ENCODE peak calls at places on chromosomes 12 and 14, in eight cellular contexts. C, J, D, S, F, M, H and A are unnamed samples.

GRCh38 chr12:92558806-92559205 is 144.0 kb upstream of the PLEKHG7 start:
- DNase-seq in C (no peak), J (no peak), D (no peak), S (no peak), F (no peak), M (no peak), H (no peak), A (no peak)

GRCh38 chr14:104805326-104805678 is 4.4 kb downstream of the ZBTB42 start:
- DNase-seq in C (no peak), J (no peak), D (no peak), S (no peak), F (no peak), M (peak), H (no peak), A (no peak)

GRCh38 chr14:68894123-68894522 is 85.0 kb downstream of the ACTN1 start:
- DNase-seq in C (no peak), J (no peak), D (no peak), S (no peak), F (no peak), M (peak), H (no peak), A (no peak)

GRCh38 chr12:101616027-101616494 is 21.3 kb downstream of the MYBPC1 start:
- DNase-seq in C (no peak), J (no peak), D (no peak), S (peak), F (no peak), M (peak), H (no peak), A (peak)

GRCh38 chr12:8077207-8077606 is 4.9 kb upstream of the NECAP1 start:
- DNase-seq in C (no peak), J (no peak), D (no peak), S (no peak), F (no peak), M (no peak), H (no peak), A (no peak)

GRCh38 chr14:103155013-103155412 is 31.8 kb downstream of the TNFAIP2 start:
- DNase-seq in C (no peak), J (no peak), D (peak), S (no peak), F (peak), M (peak), H (no peak), A (no peak)

GRCh38 chr12:81502912-81503695 is 256.0 kb downstream of the PPFIA2 start:
- DNase-seq in C (no peak), J (no peak), D (no peak), S (no peak), F (no peak), M (peak), H (no peak), A (no peak)

GRCh38 chr12:10082057-10082874 is 16.5 kb downstream of the CLEC1A start:
- DNase-seq in C (no peak), J (no peak), D (no peak), S (no peak), F (no peak), M (no peak), H (no peak), A (no peak)

GRCh38 chr14:95222870-95223398 is 65.6 kb upstream of the DICER1 start:
- DNase-seq in C (no peak), J (no peak), D (no peak), S (no peak), F (peak), M (peak), H (no peak), A (no peak)

GRCh38 chr12:21483531-21483930 is 17.9 kb downstream of the RECQL start:
- DNase-seq in C (no peak), J (no peak), D (no peak), S (no peak), F (no peak), M (no peak), H (no peak), A (no peak)

GRCh38 chr14:96634481-96634880 is 132.3 kb downstream of the PAPOLA start:
- DNase-seq in C (no peak), J (no peak), D (no peak), S (no peak), F (peak), M (no peak), H (no peak), A (no peak)

GRCh38 chr14:103910262-103910935 is 17.9 kb upstream of the TDRD9 start:
- DNase-seq in C (peak), J (peak), D (peak), S (peak), F (peak), M (peak), H (peak), A (peak)

GRCh38 chr12:43038991-43039390 is 449.4 kb upstream of the PRICKLE1 start:
- DNase-seq in C (no peak), J (no peak), D (no peak), S (no peak), F (no peak), M (no peak), H (no peak), A (no peak)

GRCh38 chr14:95514131-95515079 is 2.0 kb downstream of the SYNE3 start:
- DNase-seq in C (no peak), J (no peak), D (peak), S (no peak), F (peak), M (no peak), H (no peak), A (no peak)

GRCh38 chr12:131831021-131831571 is 2.9 kb downstream of the MMP17 start:
- DNase-seq in C (no peak), J (no peak), D (peak), S (no peak), F (peak), M (peak), H (no peak), A (no peak)

GRCh38 chr12:3833670-3834310 is 39.4 kb downstream of the PARP11 start:
- DNase-seq in C (no peak), J (no peak), D (peak), S (no peak), F (no peak), M (no peak), H (no peak), A (no peak)

GRCh38 chr12:53985900-53986685 is 1.1 kb downstream of the HOXC10 start:
- DNase-seq in C (no peak), J (no peak), D (peak), S (no peak), F (no peak), M (no peak), H (no peak), A (peak)

GRCh38 chr14:55077691-55078151 is 26.3 kb downstream of the MAPK1IP1L start:
- DNase-seq in C (no peak), J (no peak), D (no peak), S (no peak), F (no peak), M (peak), H (no peak), A (no peak)
- H3K27ac ChIP-seq in C (no peak), J (no peak), D (no peak), S (no peak), F (no peak), M (no peak), H (no peak), A (no peak)

GRCh38 chr14:97703006-97703760 is 906.0 kb downstream of the VRK1 start:
- DNase-seq in C (peak), J (no peak), D (peak), S (peak), F (no peak), M (no peak), H (no peak), A (no peak)

GRCh38 chr14:97705976-97706375 is 908.8 kb downstream of the VRK1 start:
- DNase-seq in C (no peak), J (no peak), D (no peak), S (no peak), F (no peak), M (no peak), H (peak), A (no peak)

GRCh38 chr14:97705107-97705506 is 907.9 kb downstream of the VRK1 start:
- DNase-seq in C (no peak), J (no peak), D (no peak), S (no peak), F (no peak), M (no peak), H (no peak), A (no peak)

GRCh38 chr14:97706814-97707213 is 909.6 kb downstream of the VRK1 start:
- DNase-seq in C (no peak), J (no peak), D (no peak), S (no peak), F (no peak), M (no peak), H (no peak), A (no peak)

GRCh38 chr14:97704316-97704715 is 907.1 kb downstream of the VRK1 start:
- DNase-seq in C (no peak), J (no peak), D (no peak), S (no peak), F (no peak), M (no peak), H (no peak), A (no peak)
- H3K27ac ChIP-seq in C (no peak), J (no peak), D (no peak), S (no peak), F (no peak), M (no peak), H (peak), A (no peak)

GRCh38 chr14:99234366-99234765 is 37.6 kb downstream of the BCL11B start:
- DNase-seq in C (no peak), J (no peak), D (peak), S (no peak), F (no peak), M (no peak), H (no peak), A (no peak)
- H3K27ac ChIP-seq in C (peak), J (peak), D (no peak), S (peak), F (no peak), M (no peak), H (peak), A (no peak)

DNA sequence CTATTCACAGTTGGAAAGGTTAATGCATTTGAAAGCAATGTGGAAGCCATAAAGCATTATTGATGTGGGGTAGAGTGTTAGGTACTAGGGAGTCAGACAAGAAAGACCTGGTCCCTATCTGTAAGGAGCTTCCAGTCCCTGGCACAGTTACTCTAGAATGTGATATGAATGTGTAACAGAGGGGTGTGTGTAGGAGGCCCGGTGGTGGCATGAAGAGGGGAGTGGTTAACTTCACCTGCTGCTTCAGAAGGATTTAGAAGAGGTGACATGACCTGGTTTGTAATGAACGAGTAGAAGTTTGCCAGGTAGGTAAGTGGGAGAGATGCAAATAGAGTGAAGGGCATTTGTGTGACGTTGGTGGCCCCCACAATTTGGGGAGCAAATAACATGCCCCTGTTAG is 15.1 kb upstream of the GALNT6 start:
- DNase-seq in C (no peak), J (no peak), D (peak), S (no peak), F (no peak), M (no peak), H (no peak), A (no peak)
- H3K27ac ChIP-seq in C (no peak), J (no peak), D (no peak), S (no peak), F (no peak), M (no peak), H (no peak), A (no peak)

GRCh38 chr12:52441320-52441911 is 7.2 kb upstream of the KRT75 start:
- DNase-seq in C (no peak), J (no peak), D (peak), S (no peak), F (no peak), M (peak), H (no peak), A (no peak)
- H3K27ac ChIP-seq in C (no peak), J (no peak), D (peak), S (no peak), F (no peak), M (no peak), H (no peak), A (no peak)

DNA sequence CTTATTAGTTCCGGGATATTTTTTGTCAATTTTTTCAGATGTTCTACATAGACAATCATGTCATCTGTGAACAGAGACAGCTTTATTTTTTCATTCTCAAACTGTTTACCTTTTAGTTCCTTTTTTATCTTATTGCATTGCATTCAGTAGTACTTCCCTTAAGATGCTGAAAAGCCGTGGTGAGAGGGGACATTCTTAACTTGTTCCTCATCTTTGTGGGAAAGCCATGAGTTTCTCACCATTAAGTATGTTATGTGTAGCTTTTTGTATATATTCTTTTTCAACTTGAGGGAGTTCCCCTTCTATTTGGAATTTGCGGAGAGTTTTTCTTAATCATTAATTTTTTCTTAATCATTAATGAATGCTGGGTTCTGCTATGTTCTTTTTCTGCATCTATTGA is 1727.1 kb upstream of the SEL1L start:
- DNase-seq in C (no peak), J (no peak), D (no peak), S (no peak), F (no peak), M (no peak), H (no peak), A (no peak)
- H3K27ac ChIP-seq in C (no peak), J (no peak), D (no peak), S (no peak), F (no peak), M (no peak), H (no peak), A (no peak)

GRCh38 chr12:105741786-105742566 is 396.8 kb downstream of the NUAK1 start:
- DNase-seq in C (no peak), J (no peak), D (no peak), S (no peak), F (no peak), M (peak), H (no peak), A (no peak)
- H3K27ac ChIP-seq in C (no peak), J (no peak), D (no peak), S (no peak), F (no peak), M (no peak), H (no peak), A (no peak)

DNA sequence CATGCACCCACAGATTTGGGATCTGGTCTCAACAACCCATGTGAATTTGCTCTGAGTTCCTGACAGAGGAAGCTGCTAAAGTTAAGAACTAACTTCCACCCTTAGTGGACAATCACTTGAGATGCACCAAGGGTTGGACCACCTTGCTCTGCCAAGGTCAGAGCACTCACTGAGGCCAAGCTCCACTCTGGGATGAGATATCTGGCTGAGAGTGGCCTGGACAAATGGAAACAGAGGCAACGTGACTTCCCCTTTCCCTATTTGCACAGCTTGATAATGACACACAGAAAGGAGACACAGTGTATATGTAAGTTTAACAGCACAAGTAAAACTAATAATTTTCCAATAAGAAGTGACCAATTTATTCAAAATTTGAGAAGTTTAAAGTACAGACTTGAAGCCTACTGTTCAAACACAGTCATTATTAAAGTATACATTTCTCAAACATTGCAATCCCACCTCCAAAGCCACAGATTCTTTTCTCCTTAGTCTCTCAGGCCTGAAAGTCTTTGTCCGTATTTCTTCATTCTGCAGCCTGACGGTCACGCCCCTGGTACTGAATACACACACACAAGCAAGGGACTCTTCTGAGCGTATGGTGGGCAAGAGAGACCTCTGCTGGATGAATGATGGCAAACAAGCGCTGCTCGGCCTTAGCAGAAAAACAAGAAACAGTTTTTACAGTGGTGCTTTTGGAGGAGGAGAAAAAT is 28.6 kb downstream of the TMEM30B start:
- DNase-seq in C (peak), J (peak), D (peak), S (peak), F (peak), M (peak), H (peak), A (peak)
- H3K27ac ChIP-seq in C (no peak), J (no peak), D (no peak), S (no peak), F (no peak), M (no peak), H (no peak), A (peak)

GRCh38 chr14:52900731-52901130 is 50.1 kb downstream of the FERMT2 start:
- DNase-seq in C (no peak), J (no peak), D (no peak), S (no peak), F (no peak), M (no peak), H (no peak), A (no peak)

GRCh38 chr14:52891800-52892199 is 59.0 kb downstream of the FERMT2 start:
- DNase-seq in C (no peak), J (no peak), D (no peak), S (no peak), F (no peak), M (no peak), H (no peak), A (no peak)

GRCh38 chr14:52888839-52889838 is 61.7 kb downstream of the FERMT2 start:
- DNase-seq in C (no peak), J (no peak), D (no peak), S (no peak), F (no peak), M (no peak), H (no peak), A (no peak)

GRCh38 chr14:52895000-52895399 is 55.9 kb downstream of the FERMT2 start:
- DNase-seq in C (peak), J (no peak), D (no peak), S (no peak), F (no peak), M (no peak), H (no peak), A (no peak)
- H3K27ac ChIP-seq in C (no peak), J (no peak), D (no peak), S (no peak), F (no peak), M (no peak), H (no peak), A (no peak)

DNA sequence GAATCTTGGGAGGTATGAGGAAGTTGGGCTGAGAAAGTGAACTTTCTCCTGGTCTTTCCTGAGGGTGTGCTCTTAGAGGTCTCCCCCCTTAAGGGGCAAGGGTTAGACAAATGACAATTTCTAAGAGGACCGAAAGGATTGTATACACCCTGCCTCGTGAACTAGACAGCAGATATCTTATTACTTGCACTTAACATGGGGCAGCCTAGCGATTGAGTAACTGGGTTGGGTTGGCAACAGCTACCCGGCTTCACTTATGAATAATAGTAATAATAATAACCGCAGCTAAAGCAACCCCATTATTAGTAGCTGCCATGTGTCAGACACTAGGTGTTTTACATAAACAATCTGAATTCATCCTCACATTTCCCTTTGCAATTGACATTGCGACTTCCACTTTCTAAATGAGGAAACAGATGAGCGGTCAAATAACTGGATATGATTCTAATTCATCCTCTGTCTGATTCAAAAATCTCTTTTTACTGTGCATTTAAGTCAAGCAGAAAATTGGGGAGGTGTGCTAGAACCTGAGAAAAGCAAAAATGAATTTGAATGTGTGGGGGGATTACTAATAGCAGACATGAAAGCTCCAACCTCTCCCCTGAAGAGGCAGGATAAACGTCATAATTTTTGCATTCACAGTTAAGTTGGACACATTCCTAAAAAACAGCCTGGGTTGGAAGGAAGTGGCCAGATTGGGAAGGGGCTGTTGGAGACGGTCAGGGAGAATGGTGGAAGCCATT is 12.9 kb downstream of the EMP1 start:
- DNase-seq in C (no peak), J (no peak), D (no peak), S (no peak), F (no peak), M (peak), H (no peak), A (no peak)
- H3K27ac ChIP-seq in C (no peak), J (no peak), D (no peak), S (no peak), F (no peak), M (no peak), H (no peak), A (no peak)